ENCODE peak calls at places on chromosome 14, in four cellular contexts. M, T, W and P are unnamed samples.

GRCh38 chr14:77508249-77508648 is 9.6 kb upstream of the ISM2 start:
- DNase-seq in M (no peak), T (no peak), W (no peak), P (no peak)

GRCh38 chr14:55129086-55129427 is at the start of gene LGALS3:
- DNase-seq in M (peak), T (peak), W (peak), P (peak)

GRCh38 chr14:80364274-80364673 is 153.0 kb upstream of the DIO2 start:
- DNase-seq in M (no peak), T (no peak), W (no peak), P (no peak)

GRCh38 chr14:64983439-64984310 is 3.0 kb upstream of the FNTB start:
- DNase-seq in M (peak), T (no peak), W (peak), P (no peak)

GRCh38 chr14:91980157-91980556 is 32.7 kb upstream of the FBLN5 start:
- DNase-seq in M (no peak), T (no peak), W (no peak), P (no peak)

GRCh38 chr14:104201063-104201462 is 62.7 kb downstream of the KIF26A start:
- DNase-seq in M (no peak), T (no peak), W (no peak), P (no peak)

GRCh38 chr14:73460691-73461127 is 2.4 kb upstream of the NUMB start:
- DNase-seq in M (no peak), T (no peak), W (no peak), P (no peak)

GRCh38 chr14:99518441-99519346 is 37.5 kb downstream of the CCNK start:
- DNase-seq in M (peak), T (peak), W (peak), P (peak)

GRCh38 chr14:102029956-102030355 is 56.9 kb downstream of the HSP90AA1 start:
- DNase-seq in M (no peak), T (no peak), W (no peak), P (no peak)

GRCh38 chr14:75259510-75259855 is 19.1 kb upstream of the FOS start:
- DNase-seq in M (no peak), T (no peak), W (no peak), P (no peak)
- TF ChIP-seq CTCF in M (peak), T (no peak), W (no peak), P (no peak)

GRCh38 chr14:96097752-96098151 is 58.6 kb downstream of the C14orf132 start:
- DNase-seq in M (no peak), T (no peak), W (no peak), P (no peak)

GRCh38 chr14:96100171-96101064 is 61.3 kb downstream of the C14orf132 start:
- DNase-seq in M (peak), T (peak), W (peak), P (peak)

GRCh38 chr14:96098999-96099335 is 59.8 kb downstream of the C14orf132 start:
- DNase-seq in M (no peak), T (no peak), W (no peak), P (no peak)

GRCh38 chr14:96096639-96097610 is 57.8 kb downstream of the C14orf132 start:
- DNase-seq in M (no peak), T (no peak), W (no peak), P (no peak)

DNA sequence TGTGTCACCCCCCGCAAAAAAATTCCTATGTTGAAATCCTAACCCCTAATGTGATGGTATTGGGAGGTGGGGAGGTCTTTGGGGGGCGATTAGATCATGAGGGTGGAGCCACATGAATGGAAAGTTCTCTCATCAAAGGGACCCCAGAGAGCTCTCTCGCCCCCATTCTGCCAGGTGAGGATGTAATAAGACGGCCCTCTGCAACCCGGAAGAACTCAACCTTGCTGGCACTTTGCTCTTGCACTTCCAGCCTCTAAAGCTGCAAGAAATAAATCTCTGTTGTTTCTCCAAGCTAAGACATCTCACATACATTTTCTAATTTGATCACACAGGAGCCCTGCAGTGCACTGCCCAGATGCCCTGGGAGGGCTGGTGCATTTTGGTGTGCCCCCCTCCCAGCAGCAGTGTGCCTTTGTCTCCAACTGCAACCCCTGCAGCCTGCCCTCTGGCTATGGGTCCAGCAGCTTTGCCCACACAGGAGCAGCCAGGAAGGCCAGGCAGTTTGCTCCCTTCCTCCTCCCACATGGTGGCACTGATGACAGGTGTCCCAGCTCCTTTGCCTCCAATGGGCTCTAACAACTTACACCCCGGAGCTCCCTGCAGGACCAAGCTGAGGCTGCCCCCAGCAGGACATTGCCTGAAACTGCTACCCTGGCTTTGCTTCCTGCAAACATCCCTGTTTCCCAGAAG is 59.3 kb downstream of the C14orf132 start:
- DNase-seq in M (peak), T (no peak), W (peak), P (peak)
- TF ChIP-seq CTCF in M (peak), T (peak), W (peak), P (peak)

DNA sequence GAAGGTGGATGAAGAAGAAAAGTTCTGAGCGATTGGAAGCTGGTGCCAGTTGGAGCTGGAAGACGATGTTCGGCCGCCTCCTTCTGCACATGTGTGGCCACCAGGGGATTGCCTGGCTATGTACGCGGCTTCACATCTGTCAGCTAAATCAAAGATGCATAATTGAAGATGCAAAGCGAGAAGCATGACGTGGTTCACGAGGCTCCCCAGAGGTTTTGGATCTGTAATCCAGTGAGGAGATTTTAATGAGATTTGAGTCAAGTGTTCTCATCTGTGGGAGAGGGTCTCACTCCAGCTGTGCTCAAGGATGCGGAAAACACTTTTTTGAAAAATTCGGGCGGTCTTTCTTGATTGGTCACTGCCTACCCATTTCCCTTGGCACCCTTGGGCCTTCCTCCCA is 94.6 kb downstream of the PAX9 start:
- DNase-seq in M (no peak), T (no peak), W (no peak), P (no peak)
- TF ChIP-seq CTCF in M (no peak), T (no peak), W (no peak), P (no peak)

GRCh38 chr14:75242546-75243273 is 35.9 kb upstream of the FOS start:
- DNase-seq in M (peak), T (no peak), W (peak), P (no peak)

GRCh38 chr14:75234173-75234855 is 44.3 kb upstream of the FOS start:
- DNase-seq in M (no peak), T (no peak), W (peak), P (no peak)

GRCh38 chr14:75240781-75241180 is 37.8 kb upstream of the FOS start:
- DNase-seq in M (no peak), T (no peak), W (no peak), P (no peak)

GRCh38 chr14:75236897-75237296 is 41.7 kb upstream of the FOS start:
- DNase-seq in M (no peak), T (no peak), W (no peak), P (no peak)

GRCh38 chr14:75238728-75239455 is 39.7 kb upstream of the FOS start:
- DNase-seq in M (no peak), T (no peak), W (no peak), P (no peak)
- TF ChIP-seq CTCF in M (no peak), T (no peak), W (no peak), P (no peak)

GRCh38 chr14:81418057-81418790 is 18.1 kb upstream of the STON2 start:
- DNase-seq in M (no peak), T (no peak), W (no peak), P (no peak)
- TF ChIP-seq CTCF in M (no peak), T (no peak), W (no peak), P (no peak)

GRCh38 chr14:105474478-105475268 is at the start of gene CRIP2:
- DNase-seq in M (peak), T (peak), W (no peak), P (peak)
- TF ChIP-seq CTCF in M (no peak), T (no peak), W (no peak), P (no peak)

DNA sequence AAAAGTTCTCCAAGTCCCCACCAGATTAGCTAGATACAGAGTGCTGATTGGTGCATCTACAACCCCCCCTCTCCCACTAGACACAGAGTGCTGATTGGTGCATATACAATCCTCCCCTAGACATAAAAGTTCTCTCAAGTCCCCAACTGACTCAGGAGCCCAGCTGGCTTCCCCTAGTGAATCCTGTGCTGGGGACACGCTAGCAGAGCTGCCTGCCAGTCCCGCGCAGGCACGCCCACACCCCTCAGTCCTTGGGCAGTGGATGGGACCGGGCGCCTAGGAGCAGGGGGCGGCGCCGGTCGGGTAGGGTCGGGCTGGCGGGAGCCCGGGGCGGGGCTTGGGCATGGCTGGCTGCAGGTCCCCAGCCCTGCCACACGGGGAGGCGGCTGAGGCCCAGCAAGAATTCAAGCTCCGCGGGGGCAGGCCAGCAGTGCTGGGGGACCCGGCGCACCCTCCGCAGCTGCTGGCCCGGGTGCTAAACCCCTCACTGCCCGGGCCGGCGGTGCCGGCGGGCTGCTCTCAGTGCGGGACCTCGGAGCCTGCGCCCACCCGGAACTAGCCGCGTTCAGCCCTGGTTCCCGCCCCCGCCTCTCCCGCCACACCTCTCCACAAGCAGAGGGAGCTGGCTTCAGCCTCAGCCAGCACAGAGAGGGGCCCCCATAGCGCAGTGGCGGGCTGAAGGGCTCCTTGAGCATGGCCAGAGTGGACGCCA is 64.3 kb upstream of the DDHD1 start:
- DNase-seq in M (peak), T (peak), W (peak), P (peak)
- TF ChIP-seq CTCF in M (peak), T (peak), W (peak), P (peak)

GRCh38 chr14:90728951-90729350 is 87.3 kb downstream of the TTC7B start:
- DNase-seq in M (no peak), T (no peak), W (no peak), P (no peak)

GRCh38 chr14:90722590-90722989 is 93.6 kb downstream of the TTC7B start:
- DNase-seq in M (no peak), T (no peak), W (no peak), P (no peak)

GRCh38 chr14:90730367-90730766 is 85.9 kb downstream of the TTC7B start:
- DNase-seq in M (no peak), T (no peak), W (no peak), P (no peak)

GRCh38 chr14:90727082-90727481 is 89.1 kb downstream of the TTC7B start:
- DNase-seq in M (no peak), T (no peak), W (no peak), P (no peak)

DNA sequence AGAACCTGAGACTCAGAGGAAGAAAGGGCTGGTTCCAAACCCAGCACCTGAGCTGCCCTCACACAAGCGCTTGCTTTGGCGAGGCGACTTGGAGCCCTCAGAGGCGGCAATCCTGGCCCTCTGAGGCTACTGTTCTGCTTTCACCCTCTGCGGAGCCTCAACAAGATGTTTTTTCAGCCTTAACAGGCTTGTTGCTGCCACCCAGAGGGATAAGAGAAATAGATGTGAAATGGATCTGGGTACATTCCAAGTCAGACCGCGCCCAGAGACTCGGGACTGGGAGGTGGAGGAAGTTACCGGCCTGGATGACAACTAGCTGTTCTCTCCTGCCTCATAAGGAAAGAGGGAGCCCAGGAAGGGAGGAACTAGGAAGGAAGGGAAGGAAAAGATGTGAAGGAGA is 89.6 kb downstream of the TTC7B start:
- DNase-seq in M (peak), T (no peak), W (peak), P (no peak)
- TF ChIP-seq CTCF in M (peak), T (no peak), W (no peak), P (no peak)

DNA sequence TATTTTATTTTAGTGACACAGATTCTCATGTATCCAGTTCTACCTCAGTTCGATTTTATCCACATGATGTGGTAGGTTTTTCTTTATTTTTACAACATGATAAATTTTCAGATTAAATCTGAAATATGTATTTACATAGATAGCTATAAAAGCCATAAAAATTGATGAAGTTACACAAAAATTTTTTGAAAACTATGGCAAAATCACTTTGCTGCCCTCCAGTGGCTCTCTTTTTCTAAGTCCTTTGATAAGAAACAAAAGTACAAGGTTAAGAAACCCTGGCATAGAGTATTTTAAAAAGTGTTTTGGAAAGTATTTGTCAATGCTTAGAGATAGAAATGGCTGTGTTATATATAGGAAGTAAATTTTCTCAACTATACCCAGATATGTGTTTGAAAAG is 104.2 kb downstream of the PCNX1 start:
- DNase-seq in M (no peak), T (no peak), W (no peak), P (no peak)
- TF ChIP-seq CTCF in M (peak), T (no peak), W (no peak), P (no peak)

GRCh38 chr14:59918824-59919581 is 941 bp upstream of the LRRC9 start:
- DNase-seq in M (peak), T (no peak), W (no peak), P (peak)
- TF ChIP-seq CTCF in M (peak), T (peak), W (peak), P (peak)